ENCODE peak calls at places on chromosome 10, in four cellular contexts. C is cardiac muscle cell, Z is GM23248, N is mucosa of descending colon. Y is an unnamed sample.

GRCh38 chr10:68989317-68989990 is 851 bp downstream of the KIFBP start:
- DNase-seq in C (no peak), Z (peak; percentile 61), N (peak; percentile 12), Y (no peak)

GRCh38 chr10:59273453-59273852 is 88.9 kb downstream of the FAM13C start:
- DNase-seq in C (no peak), Z (no peak), N (no peak), Y (no peak)

GRCh38 chr10:16987976-16988610 is 141.5 kb downstream of the CUBN start:
- DNase-seq in C (no peak), Z (peak; percentile 27), N (no peak), Y (no peak)

GRCh38 chr10:5588080-5588453 is 63.3 kb downstream of the CALML3 start:
- DNase-seq in C (no peak), Z (no peak), N (no peak), Y (no peak)

GRCh38 chr10:114282526-114282925 is 43.5 kb downstream of the VWA2 start:
- DNase-seq in C (no peak), Z (no peak), N (no peak), Y (no peak)

GRCh38 chr10:118968482-118968881 is 61.0 kb upstream of the NANOS1 start:
- DNase-seq in C (no peak), Z (no peak), N (no peak), Y (no peak)

GRCh38 chr10:22345301-22346086 is at the start of gene SPAG6:
- DNase-seq in C (no peak), Z (peak; percentile 33), N (peak; percentile 55), Y (no peak)

GRCh38 chr10:79146611-79147130 is 77.9 kb downstream of the ZMIZ1 start:
- DNase-seq in C (no peak), Z (peak; percentile 65), N (peak; percentile 62), Y (no peak)

GRCh38 chr10:93437000-93437945 is 44.9 kb downstream of the MYOF start:
- DNase-seq in C (peak; percentile 82), Z (peak; percentile 99), N (peak; percentile 49), Y (peak; percentile 78)

GRCh38 chr10:102675151-102675886 is 31.0 kb downstream of the TRIM8 start:
- DNase-seq in C (peak; percentile 55), Z (no peak), N (no peak), Y (peak; percentile 42)

GRCh38 chr10:102660891-102661613 is 16.8 kb downstream of the TRIM8 start:
- DNase-seq in C (no peak), Z (peak; percentile 68), N (peak; percentile 82), Y (no peak)

GRCh38 chr10:12235796-12236195 is 39.8 kb downstream of the CDC123 start:
- DNase-seq in C (no peak), Z (no peak), N (no peak), Y (no peak)

GRCh38 chr10:131996508-131997365 is 15.0 kb upstream of the BNIP3 start:
- DNase-seq in C (no peak), Z (no peak), N (no peak), Y (no peak)

GRCh38 chr10:21959998-21960397 is 43.5 kb downstream of the DNAJC1 start:
- DNase-seq in C (no peak), Z (no peak), N (no peak), Y (no peak)

GRCh38 chr10:95208702-95209391 is 14.8 kb downstream of the ACSM6 start:
- DNase-seq in C (peak; percentile 14), Z (peak; percentile 33), N (no peak), Y (peak; percentile 20)

GRCh38 chr10:66291133-66291532 is 634.7 kb upstream of the LRRTM3 start:
- DNase-seq in C (no peak), Z (no peak), N (peak; percentile 68), Y (no peak)

GRCh38 chr10:21750424-21750823 is 216.4 kb downstream of the MLLT10 start:
- DNase-seq in C (no peak), Z (peak; percentile 42), N (no peak), Y (no peak)

GRCh38 chr10:45155784-45156183 is 155.1 kb downstream of the ZNF22 start:
- DNase-seq in C (no peak), Z (no peak), N (no peak), Y (no peak)

GRCh38 chr10:12056758-12057157 is 12.0 kb upstream of the DHTKD1 start:
- DNase-seq in C (no peak), Z (no peak), N (no peak), Y (no peak)

GRCh38 chr10:106713846-106714245 is 450.7 kb downstream of the SORCS1 start:
- DNase-seq in C (no peak), Z (no peak), N (no peak), Y (no peak)

GRCh38 chr10:117158297-117158696 is 20.2 kb upstream of the VAX1 start:
- DNase-seq in C (no peak), Z (no peak), N (no peak), Y (no peak)

GRCh38 chr10:14431868-14432267 is 101.1 kb upstream of the FRMD4A start:
- DNase-seq in C (no peak), Z (no peak), N (no peak), Y (no peak)
- H3K9me3 ChIP-seq in C (no peaks in the 10 kb centered on the region), Z (no peaks in the 10 kb centered on the region), N (no peaks in the 10 kb centered on the region), Y (no peaks in the 10 kb centered on the region)

GRCh38 chr10:113006656-113007342 is 56.8 kb downstream of the TCF7L2 start:
- DNase-seq in C (no peak), Z (no peak), N (no peak), Y (no peak)
- H3K4me3 ChIP-seq in C (no peak overlapping the region), Z (no peak overlapping the region), N (no peak overlapping the region), Y (no peak overlapping the region)

GRCh38 chr10:43760514-43760913 is 111.8 kb upstream of the ZNF32 start:
- DNase-seq in C (no peak), Z (no peak), N (no peak), Y (no peak)
- H3K9me3 ChIP-seq in C (no peaks in the 10 kb centered on the region), Z (no peaks in the 10 kb centered on the region), N (no peaks in the 10 kb centered on the region), Y (no peaks in the 10 kb centered on the region)

DNA sequence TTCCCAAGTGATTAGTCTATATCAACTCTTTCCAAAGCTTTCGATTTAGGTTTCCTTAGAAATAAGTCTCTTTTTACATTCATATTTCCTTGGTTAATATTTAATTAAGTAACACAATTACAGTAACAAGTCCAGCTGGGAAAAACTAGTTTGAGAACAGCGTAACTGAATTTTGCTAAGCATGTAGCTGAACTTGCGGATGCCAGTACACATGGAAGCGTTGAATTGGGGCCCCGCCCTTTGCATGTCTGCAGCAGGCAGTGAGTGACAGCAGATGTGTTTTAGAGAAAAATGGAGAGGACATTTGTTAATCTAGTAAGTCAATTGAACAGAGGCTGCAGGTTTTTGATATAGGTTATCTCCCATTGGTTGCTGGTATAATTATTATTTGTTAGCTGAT is 72.5 kb downstream of the TAF3 start:
- DNase-seq in C (no peak), Z (no peak), N (peak; percentile 10), Y (no peak)
- H3K4me3 ChIP-seq in C (no peak overlapping the region), Z (no peak overlapping the region), N (no peak overlapping the region), Y (no peak overlapping the region)

DNA sequence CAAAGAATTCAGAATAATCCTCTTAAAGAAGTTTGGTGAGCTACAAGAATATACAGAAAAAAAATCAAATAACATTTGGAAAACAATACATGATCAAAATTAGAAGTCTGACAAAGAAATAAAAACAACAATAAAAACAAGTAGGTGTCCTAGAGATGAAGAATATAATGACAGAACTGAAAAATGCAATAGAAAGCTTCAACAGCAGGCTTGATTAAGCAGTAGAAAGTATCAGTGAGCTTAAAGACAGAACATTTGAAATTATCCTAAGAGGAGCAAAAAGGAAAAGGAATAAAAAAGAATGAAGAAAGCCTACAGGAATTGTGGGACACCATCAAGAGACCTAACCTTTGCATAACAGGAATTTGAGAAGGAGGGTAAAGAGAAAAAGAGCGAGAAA is 238.8 kb downstream of the ZEB1 start:
- DNase-seq in C (no peak), Z (no peak), N (no peak), Y (no peak)
- H3K9me3 ChIP-seq in C (no peaks in the 10 kb centered on the region), Z (no peaks in the 10 kb centered on the region), N (peaks cover 15% of the 10 kb centered on the region), Y (no peaks in the 10 kb centered on the region)

GRCh38 chr10:129972966-129973673 is 9.0 kb upstream of the EBF3 start:
- DNase-seq in C (no peak), Z (no peak), N (no peak), Y (no peak)
- H3K4me3 ChIP-seq in C (no peak overlapping the region), Z (no peak overlapping the region), N (no peak overlapping the region), Y (no peak overlapping the region)

DNA sequence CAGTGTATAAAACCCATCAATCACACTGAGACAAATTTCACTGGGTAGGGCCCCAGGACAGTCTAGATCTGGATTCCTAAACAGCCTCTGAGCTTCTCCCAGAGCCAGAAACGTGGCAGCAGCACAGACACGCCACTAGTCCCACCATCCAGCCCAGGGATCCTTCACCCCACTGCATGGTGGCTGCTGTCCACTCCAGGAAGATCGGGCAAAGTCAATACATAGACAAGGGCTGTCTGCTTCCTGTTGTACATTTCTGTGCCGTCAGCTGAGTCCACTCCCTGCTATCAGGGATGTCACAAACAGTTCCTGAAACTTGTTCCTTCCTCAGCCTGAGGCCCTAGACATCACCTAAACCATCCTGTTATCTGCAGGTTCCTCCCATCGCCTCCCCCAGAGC is 150.9 kb downstream of the GFRA1 start:
- DNase-seq in C (no peak), Z (no peak), N (no peak), Y (no peak)
- H3K9me3 ChIP-seq in C (no peaks in the 10 kb centered on the region), Z (no peaks in the 10 kb centered on the region), N (no peaks in the 10 kb centered on the region), Y (no peaks in the 10 kb centered on the region)

GRCh38 chr10:30701471-30702173 is 72.1 kb upstream of the LYZL2 start:
- DNase-seq in C (no peak), Z (peak; percentile 72), N (peak; percentile 56), Y (no peak)
- H3K4me3 ChIP-seq in C (no peak overlapping the region), Z (no peak overlapping the region), N (no peak overlapping the region), Y (no peak overlapping the region)

DNA sequence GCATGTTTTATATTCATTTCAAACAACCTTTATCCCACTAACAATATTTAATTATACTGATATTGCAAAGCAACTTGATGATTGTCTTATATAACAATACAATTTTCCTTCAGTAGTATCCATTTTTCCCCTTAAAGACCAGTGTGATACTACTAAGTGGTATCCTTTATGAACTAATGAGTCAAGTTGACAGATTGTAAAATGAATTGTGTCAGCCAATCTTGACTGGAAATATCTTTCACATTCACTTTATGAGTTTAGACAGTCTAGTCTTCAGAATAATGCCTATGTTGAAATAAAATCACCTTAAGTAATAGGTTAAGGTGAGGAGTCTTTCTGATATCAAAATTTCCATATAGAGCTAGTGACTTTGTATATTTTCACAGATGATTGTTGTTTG is 950.0 kb upstream of the CELF2 start:
- DNase-seq in C (no peak), Z (no peak), N (no peak), Y (no peak)
- H3K9me3 ChIP-seq in C (no peaks in the 10 kb centered on the region), Z (no peaks in the 10 kb centered on the region), N (no peaks in the 10 kb centered on the region), Y (no peaks in the 10 kb centered on the region)